ENCODE peak calls at places on chromosome 16, in seven cellular contexts. C, L, J, E, B, Y and O are unnamed samples.

GRCh38 chr16:4378202-4378666 is 6.6 kb downstream of the VASN start:
- DNase-seq in C (no peak), B (no peak), E (no peak), J (no peak), L (no peak), Y (no peak), O (no peak)

GRCh38 chr16:24189941-24190340 is 66.2 kb upstream of the CACNG3 start:
- DNase-seq in J (no peak), C (no peak), E (no peak), Y (no peak), B (no peak), L (no peak), O (no peak)

GRCh38 chr16:65994305-65994704 is 372.2 kb upstream of the CDH5 start:
- DNase-seq in E (no peak), J (no peak), C (no peak), Y (no peak), B (no peak), L (no peak), O (no peak)

GRCh38 chr16:23729503-23730424 is 16.7 kb upstream of the ERN2 start:
- DNase-seq in J (no peak), B (no peak), Y (no peak), L (no peak), E (no peak), C (no peak), O (no peak)

GRCh38 chr16:58299757-58300349 is 5.0 kb upstream of the PRSS54 start:
- DNase-seq in J (no peak), Y (no peak), C (no peak), L (no peak), B (no peak), E (no peak), O (no peak)

GRCh38 chr16:11391576-11391975 is 46.3 kb downstream of the RMI2 start:
- DNase-seq in Y (no peak), B (no peak), C (no peak), E (no peak), L (peak), J (peak), O (no peak)

GRCh38 chr16:80197790-80198201 is 343.0 kb upstream of the DYNLRB2 start:
- DNase-seq in Y (no peak), L (no peak), E (peak), B (no peak), C (no peak), J (no peak), O (no peak)

GRCh38 chr16:4990415-4990814 is 32.3 kb downstream of the SEC14L5 start:
- DNase-seq in J (no peak), C (no peak), E (no peak), L (no peak), B (no peak), Y (no peak), O (no peak)

GRCh38 chr16:25298165-25298872 is 40.7 kb upstream of the ZKSCAN2 start:
- DNase-seq in L (no peak), C (no peak), J (no peak), Y (no peak), B (no peak), E (no peak), O (no peak)

GRCh38 chr16:88941933-88942909 is 34.8 kb downstream of the CBFA2T3 start:
- DNase-seq in J (no peak), L (no peak), E (peak), C (peak), Y (peak), B (no peak), O (no peak)

GRCh38 chr16:81700071-81700779 is 78.9 kb upstream of the PLCG2 start:
- DNase-seq in B (no peak), J (no peak), E (no peak), Y (no peak), L (peak), C (no peak), O (peak)

GRCh38 chr16:78227855-78228254 is 128.4 kb downstream of the WWOX start:
- DNase-seq in B (no peak), J (no peak), Y (no peak), C (no peak), L (no peak), E (peak), O (no peak)

GRCh38 chr16:75108792-75109731 is 7.5 kb downstream of the LDHD start:
- DNase-seq in L (peak), E (peak), J (peak), C (no peak), B (peak), Y (peak), O (peak)

GRCh38 chr16:54957403-54957802 is 26.7 kb downstream of the IRX5 start:
- DNase-seq in C (no peak), Y (no peak), J (no peak), B (no peak), E (peak), L (no peak), O (no peak)

GRCh38 chr16:86296263-86296662 is 214.1 kb upstream of the FOXF1 start:
- DNase-seq in J (no peak), C (no peak), B (no peak), L (no peak), E (peak), Y (no peak), O (no peak)

GRCh38 chr16:27237229-27238015 is 31.1 kb downstream of the NSMCE1 start:
- DNase-seq in J (no peak), C (no peak), B (no peak), Y (peak), L (no peak), E (no peak), O (peak)

GRCh38 chr16:68423771-68424170 is 24.5 kb downstream of the SMPD3 start:
- DNase-seq in L (no peak), J (no peak), E (no peak), B (no peak), C (no peak), Y (no peak), O (no peak)

GRCh38 chr16:50396770-50397525 is 28.2 kb upstream of the BRD7 start:
- DNase-seq in J (no peak), B (no peak), C (no peak), Y (no peak), E (no peak), L (no peak), O (no peak)

GRCh38 chr16:83143788-83144187 is 517.0 kb downstream of the CDH13 start:
- DNase-seq in J (no peak), L (no peak), Y (no peak), C (no peak), E (peak), B (no peak), O (no peak)

DNA sequence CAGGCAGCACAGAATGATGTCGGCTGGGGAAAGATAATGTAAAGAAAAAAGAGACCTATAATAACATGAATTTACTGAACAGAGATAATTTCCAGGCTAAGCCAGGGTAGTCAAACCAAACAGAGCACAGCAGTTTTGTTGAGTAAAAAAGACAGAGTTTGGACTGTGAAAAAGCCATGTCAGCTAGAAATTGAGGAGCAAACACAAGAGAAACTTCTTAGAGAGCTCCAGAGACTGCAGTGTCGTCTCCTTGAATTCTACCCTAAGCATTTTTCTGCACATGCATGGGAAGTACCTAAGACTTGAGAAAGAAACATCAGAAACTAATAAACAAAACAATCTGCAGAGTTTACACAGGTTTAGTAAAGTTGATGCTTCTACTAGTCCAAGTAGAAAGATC is 1098.8 kb upstream of the CDH8 start:
- DNase-seq in E (no peak), B (no peak), Y (no peak), L (no peak), C (no peak), J (no peak), O (no peak)
- H3K27ac ChIP-seq in E (no peak), B (no peak), Y (no peak), L (no peak), C (no peak), J (no peak), O (no peak)

DNA sequence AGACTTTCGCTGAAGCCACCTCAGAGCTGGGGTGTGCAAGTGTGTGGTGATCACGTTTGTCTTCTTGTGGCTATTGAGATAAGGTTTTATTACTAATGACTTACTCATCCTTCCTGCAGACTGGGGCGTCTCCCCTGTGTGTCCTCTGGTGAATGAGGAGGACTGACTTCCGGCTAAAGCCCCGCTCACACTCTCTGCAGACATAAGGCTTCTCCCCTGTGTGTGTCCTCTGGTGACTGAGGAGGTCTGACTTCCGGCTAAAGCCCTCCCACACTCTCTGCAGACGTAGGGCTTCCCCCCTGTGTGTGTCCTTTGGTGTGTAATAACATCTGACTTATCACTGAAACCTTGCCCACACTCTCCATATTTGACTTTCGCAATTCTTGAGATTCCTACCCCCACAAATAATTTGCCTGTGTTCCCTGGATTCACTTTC is 19.4 kb downstream of the PRDM7 start:
- DNase-seq in C (no peak), L (no peak), J (no peak), B (no peak), Y (no peak), E (peak), O (no peak)
- H3K27ac ChIP-seq in C (no peak), L (no peak), J (no peak), B (no peak), Y (no peak), E (peak), O (no peak)

GRCh38 chr16:8866884-8867482 is 1.8 kb downstream of the CARHSP1 start:
- DNase-seq in E (no peak), C (no peak), B (peak), J (no peak), Y (no peak), L (no peak), O (no peak)

GRCh38 chr16:8865145-8865882 is 3.5 kb downstream of the CARHSP1 start:
- DNase-seq in L (no peak), E (no peak), Y (no peak), B (no peak), J (no peak), C (no peak), O (no peak)

GRCh38 chr16:8867483-8868271 is 1.1 kb downstream of the CARHSP1 start:
- DNase-seq in E (peak), L (peak), B (peak), Y (no peak), J (no peak), C (peak), O (peak)

GRCh38 chr16:8864480-8864879 is 4.3 kb downstream of the CARHSP1 start:
- DNase-seq in B (no peak), C (no peak), J (no peak), Y (no peak), E (no peak), L (no peak), O (no peak)

GRCh38 chr16:8866118-8866883 is 2.5 kb downstream of the CARHSP1 start:
- DNase-seq in E (no peak), C (peak), J (peak), Y (no peak), B (peak), L (no peak), O (peak)
- H3K27ac ChIP-seq in E (no peak), C (peak), J (no peak), Y (peak), B (peak), L (peak), O (peak)

GRCh38 chr16:8714143-8714542 is 39.7 kb downstream of the ABAT start:
- DNase-seq in L (no peak), E (no peak), J (no peak), C (no peak), B (no peak), Y (no peak), O (no peak)
- H3K27ac ChIP-seq in L (peak), E (no peak), J (no peak), C (no peak), B (no peak), Y (no peak), O (peak)

GRCh38 chr16:67039260-67040020 is 10.5 kb downstream of the CBFB start:
- DNase-seq in B (no peak), J (no peak), Y (no peak), C (no peak), L (no peak), E (no peak), O (no peak)

GRCh38 chr16:67036323-67036741 is 7.4 kb downstream of the CBFB start:
- DNase-seq in B (no peak), Y (no peak), E (no peak), L (no peak), C (no peak), J (no peak), O (no peak)

GRCh38 chr16:67030221-67030962 is 1.4 kb downstream of the CBFB start:
- DNase-seq in Y (no peak), B (no peak), C (no peak), L (no peak), J (no peak), E (peak), O (no peak)

GRCh38 chr16:67035364-67035763 is 6.4 kb downstream of the CBFB start:
- DNase-seq in E (no peak), L (no peak), C (no peak), Y (no peak), J (no peak), B (no peak), O (no peak)

GRCh38 chr16:67034478-67034877 is 5.5 kb downstream of the CBFB start:
- DNase-seq in B (no peak), E (no peak), Y (no peak), C (no peak), L (no peak), J (no peak), O (no peak)
- H3K27ac ChIP-seq in B (no peak), E (no peak), Y (no peak), C (no peak), L (no peak), J (no peak), O (no peak)

GRCh38 chr16:84589975-84590719 is 27.7 kb downstream of the COTL1 start:
- DNase-seq in E (no peak), Y (no peak), J (no peak), L (no peak), B (no peak), C (no peak), O (no peak)
- H3K27ac ChIP-seq in E (no peak), Y (no peak), J (no peak), L (no peak), B (no peak), C (no peak), O (no peak)